ENCODE peak calls at places on chromosomes 13 and 19, in six cellular contexts. U is neuronal stem cell, K is fibroblast of lung, B is HCT116, D is IMR-90, F is MM.1S. Q is an unnamed sample.

GRCh38 chr13:71240906-71241305 is 626.1 kb downstream of the DACH1 start:
- DNase-seq in U (no peak), K (peak; percentile 59), B (no peak), D (no peak), F (no peak), Q (no peak)

GRCh38 chr13:54226866-54227265 is 1198.3 kb downstream of the OLFM4 start:
- DNase-seq in U (no peak), K (no peak), B (no peak), D (no peak), F (no peak), Q (no peak)

GRCh38 chr13:94325660-94326059 is 153.8 kb downstream of the DCT start:
- DNase-seq in U (no peak), K (no peak), B (no peak), D (peak; percentile 17), F (no peak), Q (no peak)

GRCh38 chr13:25899464-25899863 is 152.4 kb downstream of the SHISA2 start:
- DNase-seq in U (no peak), K (no peak), B (no peak), D (no peak), F (no peak), Q (no peak)

GRCh38 chr19:40204381-40204780 is 13.2 kb downstream of the MAP3K10 start:
- DNase-seq in U (no peak), K (no peak), B (no peak), D (no peak), F (no peak), Q (no peak)

GRCh38 chr13:82688400-82688999 is 1193.8 kb downstream of the SLITRK1 start:
- DNase-seq in U (no peak), K (peak; percentile 47), B (no peak), D (peak; percentile 2), F (peak; percentile 76), Q (no peak)

GRCh38 chr19:49975051-49975450 is 14.1 kb upstream of the SIGLEC11 start:
- DNase-seq in U (no peak), K (no peak), B (no peak), D (no peak), F (no peak), Q (no peak)

GRCh38 chr13:27644302-27644701 is 22.6 kb downstream of the POLR1D start:
- DNase-seq in U (no peak), K (peak; percentile 95), B (peak; percentile 27), D (peak; percentile 92), F (no peak), Q (no peak)

GRCh38 chr13:100128838-100129237 is 39.9 kb downstream of the PCCA start:
- DNase-seq in U (no peak), K (no peak), B (no peak), D (no peak), F (no peak), Q (no peak)

GRCh38 chr19:33052352-33052972 is 12.2 kb downstream of the RHPN2 start:
- DNase-seq in U (no peak), K (peak; percentile 56), B (no peak), D (peak; percentile 54), F (no peak), Q (no peak)

GRCh38 chr19:18000480-18000980 is 7.4 kb upstream of the ARRDC2 start:
- DNase-seq in U (no peak), K (no peak), B (no peak), D (no peak), F (no peak), Q (no peak)

GRCh38 chr19:48103922-48104321 is 6.7 kb downstream of the PLA2G4C start:
- DNase-seq in U (no peak), K (no peak), B (no peak), D (no peak), F (no peak), Q (no peak)

GRCh38 chr13:71871180-71871754 is 4.3 kb upstream of the DACH1 start:
- DNase-seq in U (no peak), K (no peak), B (no peak), D (no peak), F (no peak), Q (no peak)

GRCh38 chr13:37747071-37747612 is 122.4 kb downstream of the TRPC4 start:
- DNase-seq in U (no peak), K (peak; percentile 91), B (no peak), D (peak; percentile 87), F (no peak), Q (no peak)

GRCh38 chr13:79227418-79227817 is 178.6 kb downstream of the RBM26 start:
- DNase-seq in U (no peak), K (no peak), B (no peak), D (no peak), F (no peak), Q (no peak)

GRCh38 chr13:65540064-65540635 is 1690.0 kb downstream of the PCDH9 start:
- DNase-seq in U (no peak), K (no peak), B (no peak), D (no peak), F (no peak), Q (no peak)

GRCh38 chr13:66237411-66238062 is 992.6 kb downstream of the PCDH9 start:
- DNase-seq in U (peak; percentile 60), K (no peak), B (no peak), D (no peak), F (no peak), Q (no peak)

GRCh38 chr19:55552620-55553019 is 7.3 kb upstream of the SBK3 start:
- DNase-seq in U (no peak), K (peak; percentile 49), B (no peak), D (peak; percentile 89), F (peak; percentile 35), Q (no peak)

GRCh38 chr19:47296036-47296435 is 13.6 kb upstream of the C5AR1 start:
- DNase-seq in U (peak; percentile 85), K (peak; percentile 80), B (peak; percentile 79), D (peak; percentile 74), F (peak; percentile 83), Q (no peak)

GRCh38 chr13:114065926-114066774 is 66.3 kb downstream of the RASA3 start:
- DNase-seq in U (no peak), K (no peak), B (no peak), D (no peak), F (peak; percentile 80), Q (no peak)

GRCh38 chr13:101474419-101474957 is 22.0 kb downstream of the ITGBL1 start:
- DNase-seq in U (peak; percentile 52), K (peak; percentile 91), B (no peak), D (peak; percentile 91), F (no peak), Q (no peak)

GRCh38 chr19:45769821-45770191 is 754 bp upstream of the SIX5 start:
- DNase-seq in U (no peak), K (no peak), B (no peak), D (peak; percentile 38), F (peak; percentile 44), Q (no peak)

GRCh38 chr13:63438951-63439350 is 2023.3 kb upstream of the PCDH20 start:
- DNase-seq in U (no peak), K (no peak), B (no peak), D (no peak), F (no peak), Q (no peak)

GRCh38 chr13:90365130-90365529 is 982.4 kb upstream of the MIR17HG start:
- DNase-seq in U (no peak), K (peak; percentile 47), B (no peak), D (no peak), F (no peak), Q (no peak)

GRCh38 chr13:100584901-100585300 is 3.7 kb downstream of the GGACT start:
- DNase-seq in U (no peak), K (no peak), B (no peak), D (no peak), F (no peak), Q (no peak)

DNA sequence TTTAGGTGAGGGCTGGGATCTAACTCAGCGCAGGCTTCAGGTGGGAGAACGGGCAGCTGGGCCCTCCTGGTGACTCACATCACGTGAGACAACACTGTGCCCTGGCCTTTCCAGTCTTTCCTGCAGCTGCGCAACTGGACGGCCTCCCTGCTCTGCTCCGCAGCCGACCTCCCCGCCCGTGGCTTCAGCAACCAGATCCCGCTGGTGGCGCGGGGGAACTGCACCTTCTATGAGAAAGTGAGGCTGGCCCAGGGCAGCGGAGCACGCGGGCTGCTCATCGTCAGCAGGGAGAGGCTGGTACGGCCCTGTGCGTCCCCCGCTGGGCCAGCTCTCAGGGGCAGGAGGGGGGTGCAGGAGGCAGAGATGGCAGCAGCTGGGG is 8.8 kb downstream of the SPPL2B start:
- DNase-seq in U (peak; percentile 52), K (peak; percentile 44), B (no peak), D (peak; percentile 43), F (no peak), Q (no peak)
- H3K4me3 ChIP-seq in U (no peak overlapping the region), K (no peak overlapping the region), B (no peak overlapping the region), D (no peak overlapping the region), F (no peak overlapping the region), Q (no peak overlapping the region)

DNA sequence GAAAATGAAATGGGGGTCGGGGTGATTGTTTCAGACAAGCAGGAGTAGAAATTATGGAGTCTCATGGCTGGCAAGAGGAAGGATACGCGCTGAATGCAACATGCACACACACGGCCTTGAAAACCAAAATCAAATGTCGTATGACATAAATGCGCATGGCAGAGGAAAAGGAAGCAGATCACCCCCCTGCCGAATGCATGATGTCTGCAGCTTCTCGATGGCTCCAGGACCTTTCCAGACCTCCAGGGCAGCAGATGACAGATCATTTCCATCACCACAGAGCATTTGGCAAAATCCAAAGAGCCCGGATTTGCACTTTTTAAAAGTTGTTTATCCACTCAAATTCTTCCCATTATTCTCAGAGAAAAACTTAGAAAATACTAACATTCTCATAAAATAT is 211.7 kb downstream of the NHLRC3 start:
- DNase-seq in U (no peak), K (no peak), B (no peak), D (no peak), F (no peak), Q (no peak)
- H3K9ac ChIP-seq in U (no peak overlapping the region), K (no peak overlapping the region), B (no peak overlapping the region), D (no peak overlapping the region), F (no peak overlapping the region), Q (no peak overlapping the region)

GRCh38 chr13:23325191-23325590 is 108.3 kb downstream of the SACS start:
- DNase-seq in U (no peak), K (no peak), B (no peak), D (no peak), F (no peak), Q (no peak)

GRCh38 chr13:23320926-23321533 is 112.5 kb downstream of the SACS start:
- DNase-seq in U (no peak), K (no peak), B (no peak), D (no peak), F (no peak), Q (no peak)

GRCh38 chr13:23321534-23322241 is 111.8 kb downstream of the SACS start:
- DNase-seq in U (no peak), K (peak; percentile 90), B (peak; percentile 26), D (peak; percentile 94), F (peak; percentile 10), Q (peak; percentile 26)

GRCh38 chr13:23322353-23323336 is 110.9 kb downstream of the SACS start:
- DNase-seq in U (no peak), K (no peak), B (no peak), D (peak; percentile 6), F (no peak), Q (no peak)

GRCh38 chr13:23323946-23324709 is 109.4 kb downstream of the SACS start:
- DNase-seq in U (no peak), K (peak; percentile 36), B (no peak), D (peak; percentile 32), F (no peak), Q (no peak)
- H3K4me2 ChIP-seq in U (no peak overlapping the region), K (peak overlapping the region; percentile 1), B (no peak overlapping the region), D (peak overlapping the region; percentile 39), F (no peak overlapping the region), Q (no peak overlapping the region)

DNA sequence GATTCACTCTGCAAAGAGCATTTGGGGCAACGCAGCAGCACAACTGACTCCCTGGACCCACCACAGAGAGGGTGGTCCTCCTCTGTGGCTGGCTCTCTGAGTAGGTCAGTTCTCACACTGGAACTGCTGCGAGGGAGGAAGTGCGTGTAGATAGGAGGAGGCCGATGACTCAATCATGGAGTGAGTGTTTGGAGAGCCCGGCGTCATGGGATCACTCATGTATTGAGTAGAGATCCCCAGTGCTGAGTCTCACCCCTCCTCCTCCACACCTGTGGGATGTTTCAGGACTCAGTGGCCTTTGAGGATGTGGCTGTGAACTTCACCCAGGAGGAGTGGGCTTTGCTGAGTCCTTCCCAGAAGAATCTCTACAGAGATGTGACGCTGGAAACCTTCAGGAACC is 8.9 kb downstream of the ZNF101 start:
- DNase-seq in U (no peak), K (no peak), B (no peak), D (no peak), F (no peak), Q (no peak)
- H3K4me3 ChIP-seq in U (no peak overlapping the region), K (no peak overlapping the region), B (no peak overlapping the region), D (no peak overlapping the region), F (no peak overlapping the region), Q (no peak overlapping the region)

Q was measured in keratinocyte.